ENCODE peak calls at places on chromosome 11, in seven cellular contexts. One of them, this sample, is unnamed.

GRCh38 chr11:44776840-44777536 is 50.2 kb downstream of the TSPAN18 start:
- DNase-seq in BE2C: no peak
- DNase-seq in tibial nerve: no peak
- DNase-seq in HuH-7.5: no peak
- DNase-seq in activated CD4-positive, alpha-beta T cell treated with anti-CD3 and anti-CD28 coated beads, Interleukin-2, amount 50 U/mL, for 48 hours: no peak
- DNase-seq in RWPE2: no peak
- DNase-seq in psoas muscle: no peak
- DNase-seq in this sample: no peak

GRCh38 chr11:123585206-123585605 is 69.2 kb downstream of the SCN3B start:
- DNase-seq in BE2C: no peak
- DNase-seq in tibial nerve: no peak
- DNase-seq in HuH-7.5: no peak
- DNase-seq in activated CD4-positive, alpha-beta T cell treated with anti-CD3 and anti-CD28 coated beads, Interleukin-2, amount 50 U/mL, for 48 hours: no peak
- DNase-seq in RWPE2: no peak
- DNase-seq in psoas muscle: no peak
- DNase-seq in this sample: no peak

GRCh38 chr11:1262172-1263006 is 39.5 kb downstream of the MUC5B start:
- DNase-seq in BE2C: peak; percentile 83
- DNase-seq in tibial nerve: peak; percentile 85
- DNase-seq in HuH-7.5: peak; percentile 66
- DNase-seq in activated CD4-positive, alpha-beta T cell treated with anti-CD3 and anti-CD28 coated beads, Interleukin-2, amount 50 U/mL, for 48 hours: peak; percentile 96
- DNase-seq in RWPE2: peak; percentile 91
- DNase-seq in psoas muscle: peak; percentile 91
- DNase-seq in this sample: peak; percentile 90

GRCh38 chr11:131217313-131218297 is 152.8 kb upstream of the NTM start:
- DNase-seq in BE2C: no peak
- DNase-seq in tibial nerve: no peak
- DNase-seq in HuH-7.5: no peak
- DNase-seq in activated CD4-positive, alpha-beta T cell treated with anti-CD3 and anti-CD28 coated beads, Interleukin-2, amount 50 U/mL, for 48 hours: no peak
- DNase-seq in RWPE2: no peak
- DNase-seq in psoas muscle: no peak
- DNase-seq in this sample: no peak

GRCh38 chr11:36300651-36301050 is 4.6 kb downstream of the PRR5L start:
- DNase-seq in BE2C: no peak
- DNase-seq in tibial nerve: no peak
- DNase-seq in HuH-7.5: no peak
- DNase-seq in activated CD4-positive, alpha-beta T cell treated with anti-CD3 and anti-CD28 coated beads, Interleukin-2, amount 50 U/mL, for 48 hours: no peak
- DNase-seq in RWPE2: no peak
- DNase-seq in psoas muscle: peak; percentile 24
- DNase-seq in this sample: no peak

GRCh38 chr11:832529-833113 is at the start of gene CD151:
- DNase-seq in BE2C: peak; percentile 67
- DNase-seq in tibial nerve: no peak
- DNase-seq in HuH-7.5: no peak
- DNase-seq in activated CD4-positive, alpha-beta T cell treated with anti-CD3 and anti-CD28 coated beads, Interleukin-2, amount 50 U/mL, for 48 hours: no peak
- DNase-seq in RWPE2: no peak
- DNase-seq in psoas muscle: no peak
- DNase-seq in this sample: peak; percentile 78

GRCh38 chr11:8038811-8039529 is 42.0 kb upstream of the TUB start:
- DNase-seq in BE2C: no peak
- DNase-seq in tibial nerve: no peak
- DNase-seq in HuH-7.5: no peak
- DNase-seq in activated CD4-positive, alpha-beta T cell treated with anti-CD3 and anti-CD28 coated beads, Interleukin-2, amount 50 U/mL, for 48 hours: no peak
- DNase-seq in RWPE2: no peak
- DNase-seq in psoas muscle: no peak
- DNase-seq in this sample: no peak

GRCh38 chr11:19988598-19988997 is 171.7 kb downstream of the DBX1 start:
- DNase-seq in BE2C: no peak
- DNase-seq in tibial nerve: no peak
- DNase-seq in HuH-7.5: no peak
- DNase-seq in activated CD4-positive, alpha-beta T cell treated with anti-CD3 and anti-CD28 coated beads, Interleukin-2, amount 50 U/mL, for 48 hours: no peak
- DNase-seq in RWPE2: no peak
- DNase-seq in psoas muscle: peak; percentile 48
- DNase-seq in this sample: no peak

GRCh38 chr11:1555713-1556153 is 16.3 kb downstream of the DUSP8 start:
- DNase-seq in BE2C: no peak
- DNase-seq in tibial nerve: no peak
- DNase-seq in HuH-7.5: no peak
- DNase-seq in activated CD4-positive, alpha-beta T cell treated with anti-CD3 and anti-CD28 coated beads, Interleukin-2, amount 50 U/mL, for 48 hours: no peak
- DNase-seq in RWPE2: no peak
- DNase-seq in psoas muscle: no peak
- DNase-seq in this sample: no peak